ENCODE peak calls at places on chromosomes 3 and 15, in four cellular contexts. B is stomach, M is SJSA1, H is tibial artery. X is an unnamed sample.
A peak's percentile ranks its signal among the peaks of the same experiment; 100 is the strongest.

GRCh38 chr15:83855956-83856355 is 202.0 kb downstream of the ADAMTSL3 start:
- DNase-seq in B (no peak), M (no peak), H (no peak), X (no peak)

GRCh38 chr3:127748754-127749327 is 73.5 kb downstream of the MGLL start:
- DNase-seq in B (no peak), M (no peak), H (no peak), X (no peak)

GRCh38 chr15:90519688-90520087 is 10.0 kb upstream of the CRTC3 start:
- DNase-seq in B (no peak), M (no peak), H (no peak), X (peak; percentile 49)

GRCh38 chr3:20450611-20451010 is 264.6 kb upstream of the SGO1 start:
- DNase-seq in B (no peak), M (no peak), H (no peak), X (no peak)

GRCh38 chr3:169552533-169552932 is 111.0 kb downstream of the MECOM start:
- DNase-seq in B (no peak), M (no peak), H (no peak), X (no peak)

GRCh38 chr15:86125775-86126174 is 46.1 kb downstream of the AGBL1 start:
- DNase-seq in B (no peak), M (no peak), H (no peak), X (no peak)

GRCh38 chr15:54208786-54209185 is 230.5 kb downstream of the UNC13C start:
- DNase-seq in B (no peak), M (no peak), H (no peak), X (no peak)

GRCh38 chr3:156416846-156417581 is 137.9 kb downstream of the SSR3 start:
- DNase-seq in B (no peak), M (no peak), H (no peak), X (no peak)

GRCh38 chr3:65953301-65953812 is 85.4 kb downstream of the MAGI1 start:
- DNase-seq in B (peak; percentile 93), M (no peak), H (no peak), X (no peak)

GRCh38 chr3:150315711-150316110 is 92.4 kb upstream of the TSC22D2 start:
- DNase-seq in B (no peak), M (no peak), H (no peak), X (no peak)

GRCh38 chr3:32392530-32393302 is 1.1 kb downstream of the CMTM7 start:
- DNase-seq in B (peak; percentile 54), M (peak; percentile 47), H (peak; percentile 76), X (no peak)

GRCh38 chr3:125145751-125146475 is 66.6 kb downstream of the SLC12A8 start:
- DNase-seq in B (no peak), M (no peak), H (no peak), X (no peak)

GRCh38 chr3:129404130-129404529 is 24.3 kb downstream of the EFCAB12 start:
- DNase-seq in B (no peak), M (no peak), H (no peak), X (no peak)

GRCh38 chr15:81001180-81002003 is 669 bp downstream of the TLNRD1 start:
- DNase-seq in B (peak; percentile 65), M (peak; percentile 63), H (peak; percentile 77), X (peak; percentile 55)

GRCh38 chr3:185527364-185527763 is 25.0 kb downstream of the LIPH start:
- DNase-seq in B (peak; percentile 52), M (no peak), H (no peak), X (no peak)

GRCh38 chr3:38117163-38117716 is 19.7 kb downstream of the ACAA1 start:
- DNase-seq in B (peak; percentile 59), M (no peak), H (peak; percentile 60), X (no peak)

GRCh38 chr3:158105710-158106438 is at the start of gene SHOX2:
- DNase-seq in B (peak; percentile 28), M (peak; percentile 78), H (peak; percentile 87), X (no peak)

GRCh38 chr15:97968380-97968779 is 7.9 kb downstream of the ARRDC4 start:
- DNase-seq in B (no peak), M (no peak), H (no peak), X (peak; percentile 48)

GRCh38 chr15:97963779-97964178 is 3.3 kb downstream of the ARRDC4 start:
- DNase-seq in B (no peak), M (no peak), H (no peak), X (no peak)

GRCh38 chr15:97972366-97972765 is 11.9 kb downstream of the ARRDC4 start:
- DNase-seq in B (no peak), M (no peak), H (no peak), X (no peak)

GRCh38 chr15:97962263-97962662 is 1.8 kb downstream of the ARRDC4 start:
- DNase-seq in B (no peak), M (no peak), H (no peak), X (no peak)

GRCh38 chr15:97966924-97967620 is 6.6 kb downstream of the ARRDC4 start:
- DNase-seq in B (no peak), M (no peak), H (no peak), X (no peak)
- H3K27ac ChIP-seq in B (peak overlapping the region; percentile 14), M (no peak overlapping the region), H (peak overlapping the region; percentile 51), X (no peak overlapping the region)

GRCh38 chr3:138435840-138436239 is 1.4 kb downstream of the ESYT3 start:
- DNase-seq in B (no peak), M (no peak), H (no peak), X (no peak)
- H3K27ac ChIP-seq in B (peak overlapping the region; percentile 64), M (no peak overlapping the region), H (no peak overlapping the region), X (no peak overlapping the region)

DNA sequence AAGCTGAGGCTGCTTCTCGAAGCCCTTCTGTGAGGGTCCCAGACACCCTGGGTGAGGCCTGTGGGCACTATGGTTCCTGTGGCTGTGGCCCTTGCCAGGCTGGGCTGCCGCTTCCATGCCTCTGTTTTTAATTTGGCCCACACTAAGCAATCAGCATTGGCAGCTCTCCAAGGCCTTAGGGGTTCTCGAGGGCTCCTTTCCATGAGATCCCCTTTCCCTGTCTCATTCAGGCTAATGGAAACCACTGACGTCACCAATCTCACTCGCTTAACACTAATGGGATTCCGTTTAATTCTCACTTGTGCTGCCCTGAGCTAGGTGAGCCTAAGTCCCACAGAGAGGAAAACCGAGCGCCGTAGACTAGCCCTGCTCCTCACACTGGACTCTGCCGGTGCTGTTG is 60.2 kb upstream of the RAB6B start:
- DNase-seq in B (no peak), M (no peak), H (no peak), X (no peak)
- H3K27ac ChIP-seq in B (no peak overlapping the region), M (no peak overlapping the region), H (no peak overlapping the region), X (no peak overlapping the region)

DNA sequence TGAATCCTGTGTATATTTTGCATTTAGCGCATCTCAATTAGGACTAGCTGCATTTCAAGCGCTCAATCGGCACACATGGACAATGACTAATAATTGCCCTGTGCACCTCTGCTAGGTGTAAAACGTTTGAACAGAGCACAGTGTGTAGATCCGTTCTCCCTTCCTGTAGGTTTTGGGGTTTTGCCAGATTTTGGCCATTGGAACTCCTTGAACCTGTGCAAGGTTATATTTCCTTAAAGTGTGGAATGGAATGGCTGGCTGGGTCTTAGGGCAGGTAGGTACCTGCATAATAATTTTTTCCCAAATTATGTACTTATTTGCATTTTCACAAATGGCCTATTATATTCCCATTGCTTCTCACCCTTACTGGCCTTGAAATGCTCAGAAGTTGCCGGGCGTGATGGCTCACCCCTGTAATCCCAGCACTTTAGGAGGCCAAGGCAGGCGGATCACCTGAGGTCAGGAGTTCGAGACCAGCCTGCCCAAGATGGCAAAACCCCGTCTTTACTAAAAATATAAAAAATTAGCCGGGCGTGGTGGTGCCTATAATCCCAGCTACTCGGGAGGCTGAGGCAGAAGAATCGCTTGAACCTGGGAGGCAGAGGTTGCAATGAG is 774 bp downstream of the RNU5B-1 start:
- DNase-seq in B (no peak), M (no peak), H (no peak), X (no peak)
- H3K27ac ChIP-seq in B (peak overlapping the region; percentile 88), M (peak overlapping the region; percentile 100), H (peak overlapping the region; percentile 80), X (peak overlapping the region; percentile 82)

GRCh38 chr3:195549931-195550519 is 6.9 kb upstream of the PPP1R2 start:
- DNase-seq in B (no peak), M (no peak), H (no peak), X (no peak)
- H3K27ac ChIP-seq in B (peak overlapping the region; percentile 54), M (no peak overlapping the region), H (no peak overlapping the region), X (no peak overlapping the region)

GRCh38 chr15:94081829-94082228 is 149.5 kb upstream of the MCTP2 start:
- DNase-seq in B (no peak), M (no peak), H (no peak), X (no peak)
- H3K27ac ChIP-seq in B (peak overlapping the region; percentile 80), M (peak overlapping the region; percentile 80), H (no peak overlapping the region), X (no peak overlapping the region)

DNA sequence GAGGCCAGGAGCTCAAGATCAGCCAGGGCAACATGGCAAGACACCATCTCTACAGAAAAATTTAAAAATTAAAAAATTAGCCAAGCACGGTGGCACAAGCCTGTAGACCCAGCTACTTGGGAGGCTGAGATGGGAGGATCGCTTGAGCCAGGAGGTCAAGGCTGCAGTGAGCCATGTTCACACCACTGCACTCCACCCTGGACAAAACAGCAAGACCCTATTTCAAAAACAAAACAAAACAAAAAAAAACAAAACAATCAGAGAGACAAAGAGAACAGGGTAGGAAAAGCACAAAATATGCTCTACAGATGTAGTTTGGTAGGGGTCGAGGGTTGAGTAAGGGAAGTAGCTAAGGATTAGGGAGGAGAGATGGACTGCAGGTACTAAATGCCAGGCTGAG is 3.4 kb downstream of the DYNLT2B start:
- DNase-seq in B (no peak), M (no peak), H (no peak), X (no peak)
- H3K27ac ChIP-seq in B (no peak overlapping the region), M (no peak overlapping the region), H (no peak overlapping the region), X (peak overlapping the region; percentile 26)

X was measured in RWPE1.